ENCODE peak calls at places on chromosomes 12 and 14, in nine cellular contexts. P is CD8-positive, alpha-beta memory T cell; B is fibroblast of lung; W is right atrium auricular region; I is transverse colon; Y is tibial artery; X is A549; O is stomach; T is GM23338. A is an unnamed sample. For H3K4me1, the result is how much of the 10 kb centered on the place peaks cover.

GRCh38 chr12:171743-172705 is 41.9 kb downstream of the SLC6A12 start:
- DNase-seq in P (no peak), B (no peak), W (no peak), I (peak), Y (no peak), X (no peak), O (peak), T (no peak), A (no peak)

GRCh38 chr12:106170285-106170684 is 31.5 kb upstream of the NUAK1 start:
- DNase-seq in P (no peak), B (peak), W (no peak), I (no peak), Y (no peak), X (peak), O (no peak), T (no peak), A (no peak)

GRCh38 chr14:74907744-74908143 is 15.3 kb downstream of the RPS6KL1 start:
- DNase-seq in P (no peak), B (no peak), W (no peak), I (no peak), Y (no peak), X (no peak), O (no peak), T (no peak), A (no peak)

GRCh38 chr12:108597559-108598471 is at the start of gene TMEM119:
- DNase-seq in P (no peak), B (peak), W (no peak), I (no peak), Y (no peak), X (no peak), O (no peak), T (no peak), A (no peak)

GRCh38 chr14:56108057-56108456 is 10.2 kb upstream of the PELI2 start:
- DNase-seq in P (no peak), B (no peak), W (no peak), I (no peak), Y (no peak), X (no peak), O (no peak), T (no peak), A (no peak)

GRCh38 chr12:79547735-79548347 is 142.9 kb downstream of the PAWR start:
- DNase-seq in P (no peak), B (peak), W (no peak), I (peak), Y (no peak), X (peak), O (no peak), T (peak), A (no peak)

GRCh38 chr12:34107016-34107415 is 84.7 kb downstream of the ALG10 start:
- DNase-seq in P (no peak), B (no peak), W (no peak), I (no peak), Y (no peak), X (no peak), O (no peak), T (no peak), A (no peak)

GRCh38 chr12:18439541-18439940 is 178.2 kb downstream of the PIK3C2G start:
- DNase-seq in P (no peak), B (peak), W (no peak), I (no peak), Y (no peak), X (no peak), O (no peak), T (no peak), A (no peak)

GRCh38 chr12:11819643-11820042 is 170.2 kb downstream of the ETV6 start:
- DNase-seq in P (no peak), B (no peak), W (no peak), I (no peak), Y (no peak), X (no peak), O (no peak), T (no peak), A (no peak)

GRCh38 chr12:105330938-105331804 is 680 bp downstream of the C12orf75 start:
- DNase-seq in P (peak), B (peak), W (no peak), I (peak), Y (no peak), X (peak), O (peak), T (peak), A (no peak)

GRCh38 chr12:81284137-81284536 is 206.3 kb downstream of the ACSS3 start:
- DNase-seq in P (no peak), B (no peak), W (no peak), I (no peak), Y (no peak), X (no peak), O (no peak), T (peak), A (no peak)

GRCh38 chr12:53791735-53792326 is 40.1 kb upstream of the CISTR start:
- DNase-seq in P (peak), B (no peak), W (no peak), I (no peak), Y (no peak), X (peak), O (peak), T (peak), A (no peak)

GRCh38 chr14:90300649-90301048 is 31.1 kb downstream of the NRDE2 start:
- DNase-seq in P (no peak), B (peak), W (no peak), I (no peak), Y (no peak), X (no peak), O (no peak), T (no peak), A (no peak)

GRCh38 chr12:78392918-78393317 is 471.7 kb upstream of the SYT1 start:
- DNase-seq in P (no peak), B (peak), W (no peak), I (no peak), Y (no peak), X (peak), O (no peak), T (no peak), A (no peak)

GRCh38 chr12:39780527-39781446 is 161.2 kb upstream of the ABCD2 start:
- DNase-seq in P (no peak), B (peak), W (no peak), I (no peak), Y (no peak), X (no peak), O (no peak), T (no peak), A (no peak)

GRCh38 chr12:62190921-62191746 is 69.1 kb upstream of the USP15 start:
- DNase-seq in P (no peak), B (no peak), W (no peak), I (no peak), Y (no peak), X (no peak), O (no peak), T (peak), A (peak)

GRCh38 chr14:59103396-59103795 is 85.1 kb upstream of the DAAM1 start:
- DNase-seq in P (no peak), B (peak), W (no peak), I (no peak), Y (no peak), X (no peak), O (no peak), T (no peak), A (no peak)

GRCh38 chr12:69052613-69053408 is 119.8 kb upstream of the CPM start:
- DNase-seq in P (no peak), B (peak), W (no peak), I (no peak), Y (no peak), X (peak), O (no peak), T (peak), A (no peak)

GRCh38 chr12:28830491-28830890 is 318.6 kb upstream of the FAR2 start:
- DNase-seq in P (no peak), B (no peak), W (no peak), I (no peak), Y (no peak), X (no peak), O (no peak), T (peak), A (no peak)

GRCh38 chr14:22271838-22272237 is 317.2 kb downstream of the DAD1 start:
- DNase-seq in P (no peak), B (no peak), W (no peak), I (no peak), Y (no peak), X (no peak), O (no peak), T (no peak), A (no peak)

GRCh38 chr12:47221256-47222023 is 141.7 kb upstream of the AMIGO2 start:
- DNase-seq in P (no peak), B (no peak), W (no peak), I (no peak), Y (no peak), X (peak), O (no peak), T (no peak), A (no peak)

GRCh38 chr12:1488908-1489381 is 105.4 kb downstream of the FBXL14 start:
- DNase-seq in P (no peak), B (peak), W (no peak), I (no peak), Y (peak), X (no peak), O (no peak), T (peak), A (no peak)

GRCh38 chr12:26205298-26205697 is 9.9 kb downstream of the SSPN start:
- DNase-seq in P (no peak), B (no peak), W (no peak), I (no peak), Y (no peak), X (no peak), O (no peak), T (no peak), A (no peak)

GRCh38 chr12:6229224-6229748 is 29.1 kb downstream of the CD9 start:
- DNase-seq in P (no peak), B (peak), W (no peak), I (peak), Y (peak), X (no peak), O (peak), T (no peak), A (peak)

GRCh38 chr12:57771271-57771872 is 533 bp downstream of the METTL1 start:
- DNase-seq in P (peak), B (peak), W (peak), I (peak), Y (peak), X (peak), O (peak), T (peak), A (peak)

GRCh38 chr12:127389923-127390322 is 877.0 kb upstream of the TMEM132C start:
- DNase-seq in P (no peak), B (peak), W (no peak), I (no peak), Y (no peak), X (peak), O (no peak), T (peak), A (no peak)

GRCh38 chr14:54672181-54672580 is 105.3 kb downstream of the SAMD4A start:
- DNase-seq in P (no peak), B (no peak), W (peak), I (no peak), Y (no peak), X (no peak), O (no peak), T (no peak), A (no peak)
- H3K4me1 ChIP-seq in P (under half), B (under half), W (under half), I (under half), Y (under half), X (under half), O (under half), T (under half), A (under half)

GRCh38 chr12:122137229-122137628 is 36.8 kb downstream of the IL31 start:
- DNase-seq in P (no peak), B (no peak), W (no peak), I (no peak), Y (no peak), X (no peak), O (no peak), T (peak), A (no peak)

GRCh38 chr12:122139266-122139665 is 34.8 kb downstream of the IL31 start:
- DNase-seq in P (no peak), B (no peak), W (no peak), I (no peak), Y (no peak), X (no peak), O (no peak), T (no peak), A (no peak)

GRCh38 chr12:122138181-122138580 is 35.8 kb downstream of the IL31 start:
- DNase-seq in P (no peak), B (no peak), W (no peak), I (no peak), Y (no peak), X (no peak), O (no peak), T (no peak), A (no peak)

GRCh38 chr12:122138616-122139015 is 35.4 kb downstream of the IL31 start:
- DNase-seq in P (no peak), B (no peak), W (no peak), I (no peak), Y (no peak), X (no peak), O (no peak), T (no peak), A (no peak)

DNA sequence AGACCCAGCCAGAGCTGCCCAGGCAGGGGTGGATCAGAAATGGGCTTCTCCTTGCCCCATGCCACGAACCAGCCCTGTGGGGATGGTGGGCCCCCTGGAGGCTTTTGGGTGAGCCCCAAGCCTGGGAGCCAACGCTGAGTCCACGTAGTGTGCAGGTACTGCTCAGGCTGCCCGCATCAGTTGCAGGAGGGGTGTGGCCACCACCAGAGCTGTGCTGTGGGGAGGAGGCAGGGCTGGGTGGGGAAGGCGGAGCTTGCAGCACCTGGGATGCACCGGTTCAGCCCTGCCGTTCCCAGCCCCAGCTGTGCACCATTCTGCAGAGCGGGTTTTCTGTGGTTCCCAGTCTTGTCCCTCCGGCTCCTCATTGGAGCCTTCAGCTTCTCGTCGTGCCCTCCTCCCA is 36.3 kb downstream of the IL31 start:
- DNase-seq in P (no peak), B (no peak), W (no peak), I (no peak), Y (no peak), X (no peak), O (no peak), T (peak), A (no peak)
- H3K4me3 ChIP-seq in P (no peak), B (no peak), W (no peak), I (no peak), Y (no peak), X (no peak), O (no peak), T (peak), A (no peak)

DNA sequence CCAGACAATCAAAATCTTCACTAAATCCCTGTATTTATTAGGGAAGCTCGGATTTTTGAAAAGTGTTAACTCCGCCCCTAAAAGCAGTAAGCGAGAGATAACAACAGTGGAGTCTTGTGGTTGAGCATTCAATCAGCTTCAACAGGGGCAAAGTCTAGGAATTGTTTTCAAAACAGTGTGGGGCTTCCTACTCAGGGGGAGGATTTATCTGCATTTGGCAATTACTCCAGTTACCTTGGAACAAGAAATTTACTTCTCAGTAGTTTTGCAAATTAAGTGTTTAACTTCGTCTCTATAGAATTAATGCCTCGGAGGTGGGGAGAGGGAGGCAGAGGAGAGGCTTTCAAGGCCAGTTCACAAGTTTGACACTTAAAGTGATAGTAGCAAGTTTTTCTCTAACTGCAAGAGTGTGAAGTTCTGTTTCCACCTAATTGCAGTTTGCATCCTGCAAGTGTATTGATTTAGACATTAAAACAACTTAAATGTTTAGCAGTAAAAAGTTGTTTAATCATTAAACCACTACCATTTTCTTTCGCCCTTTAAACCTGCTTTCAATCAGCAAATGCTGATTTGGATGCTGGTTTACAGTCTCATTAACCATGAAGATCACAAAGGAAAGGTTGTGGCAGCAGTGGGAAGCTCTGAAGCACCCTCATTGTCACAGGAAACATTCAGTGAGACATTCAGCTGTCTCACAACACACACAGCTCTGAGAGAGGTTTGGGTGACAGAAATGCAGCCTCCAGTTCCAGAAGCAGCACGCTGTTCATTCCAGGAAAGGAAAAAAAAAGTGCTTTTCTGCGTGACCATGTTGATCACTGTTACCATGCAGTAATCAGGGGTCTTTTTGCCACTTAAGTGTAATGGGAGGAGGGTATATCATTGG is 102.1 kb downstream of the HMGA2 start:
- DNase-seq in P (no peak), B (no peak), W (no peak), I (no peak), Y (no peak), X (no peak), O (no peak), T (peak), A (no peak)
- H3K4me1 ChIP-seq in P (under half), B (under half), W (under half), I (under half), Y (under half), X (under half), O (under half), T (half or more), A (under half)

DNA sequence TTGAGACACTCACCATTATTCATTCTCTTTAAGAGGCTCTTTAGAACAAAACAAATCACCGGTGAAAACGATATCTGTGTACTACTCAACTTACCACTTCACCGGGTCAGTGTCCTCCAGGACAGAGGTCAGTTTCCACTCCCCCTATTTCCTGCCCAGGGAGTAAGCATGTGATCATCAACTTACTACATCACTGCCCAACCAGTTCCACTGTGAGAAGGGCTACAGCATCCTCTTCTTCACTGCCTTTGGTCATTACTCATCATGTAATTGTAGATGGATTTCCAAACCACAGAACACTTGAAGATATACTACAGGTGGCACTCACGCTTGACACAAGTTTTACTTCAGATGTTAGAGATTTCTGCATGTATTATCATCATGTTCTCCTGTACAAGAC is 5.7 kb downstream of the TMCC3 start:
- DNase-seq in P (no peak), B (peak), W (no peak), I (no peak), Y (no peak), X (no peak), O (no peak), T (no peak), A (no peak)
- H3K4me3 ChIP-seq in P (no peak), B (peak), W (no peak), I (no peak), Y (no peak), X (no peak), O (no peak), T (no peak), A (peak)

GRCh38 chr14:95485222-95485819 is 31.1 kb downstream of the SYNE3 start:
- DNase-seq in P (no peak), B (no peak), W (no peak), I (no peak), Y (no peak), X (no peak), O (no peak), T (peak), A (no peak)
- H3K4me1 ChIP-seq in P (under half), B (under half), W (under half), I (half or more), Y (half or more), X (under half), O (under half), T (under half), A (under half)

GRCh38 chr14:104864267-104865068 is 600 bp upstream of the CEP170B start:
- DNase-seq in P (no peak), B (no peak), W (no peak), I (peak), Y (peak), X (peak), O (peak), T (peak), A (peak)

GRCh38 chr14:104863923-104864266 is 1.2 kb upstream of the CEP170B start:
- DNase-seq in P (no peak), B (no peak), W (no peak), I (no peak), Y (peak), X (no peak), O (no peak), T (no peak), A (no peak)

GRCh38 chr14:104865069-104865630 is at the start of gene CEP170B:
- DNase-seq in P (no peak), B (peak), W (no peak), I (no peak), Y (peak), X (peak), O (peak), T (peak), A (peak)

GRCh38 chr14:104865631-104866441 is 768 bp downstream of the CEP170B start:
- DNase-seq in P (no peak), B (peak), W (peak), I (peak), Y (peak), X (peak), O (peak), T (peak), A (peak)

GRCh38 chr14:104863131-104863862 is 1.8 kb upstream of the CEP170B start:
- DNase-seq in P (no peak), B (no peak), W (no peak), I (no peak), Y (no peak), X (no peak), O (no peak), T (no peak), A (no peak)
- H3K4me3 ChIP-seq in P (no peak), B (no peak), W (no peak), I (no peak), Y (no peak), X (peak), O (peak), T (peak), A (no peak)

DNA sequence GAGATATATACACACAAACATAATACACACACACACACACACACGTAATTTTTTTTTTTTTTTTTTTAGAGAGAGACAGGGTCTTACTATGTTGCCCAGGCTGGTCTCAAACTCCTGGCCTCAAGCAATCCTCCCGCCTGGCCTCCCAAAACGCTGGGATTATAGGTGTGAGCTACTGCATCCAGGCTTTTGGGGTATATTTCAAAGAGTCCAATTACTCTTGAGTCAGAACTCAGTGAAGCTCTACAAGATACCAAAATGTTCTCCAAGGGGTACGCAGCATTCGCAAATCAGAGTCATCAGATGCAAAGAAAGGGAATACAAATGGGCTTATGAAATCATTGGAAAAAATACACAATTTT is 54.0 kb downstream of the PHLDA1 start:
- DNase-seq in P (no peak), B (no peak), W (no peak), I (no peak), Y (no peak), X (no peak), O (no peak), T (no peak), A (no peak)
- H3K4me1 ChIP-seq in P (under half), B (under half), W (under half), I (under half), Y (under half), X (half or more), O (under half), T (under half), A (half or more)